ENCODE peak calls at places on chromosomes 1 and 21, in ten cellular contexts. D, J, N, G, Z, T, O, A, C and S are unnamed samples.

GRCh38 chr1:106937104-106937503 is 119.4 kb upstream of the PRMT6 start:
- DNase-seq in N (no peak), D (peak), C (no peak), A (peak), O (peak), J (no peak), Z (peak), T (no peak), G (no peak), S (no peak)

GRCh38 chr1:75136158-75136815 is 2.1 kb downstream of the LHX8 start:
- DNase-seq in J (no peak), N (no peak), A (no peak), Z (no peak), O (no peak), G (peak), D (no peak), T (no peak), C (no peak), S (peak)

GRCh38 chr21:41186763-41187536 is 19.0 kb downstream of the BACE2 start:
- DNase-seq in D (no peak), G (no peak), C (no peak), A (no peak), N (no peak), O (no peak), T (no peak), J (no peak), Z (peak), S (no peak)

GRCh38 chr1:30868833-30869435 is 39.6 kb downstream of the SDC3 start:
- DNase-seq in J (peak), C (no peak), N (no peak), G (no peak), T (no peak), A (no peak), O (no peak), D (no peak), Z (no peak), S (no peak)

GRCh38 chr1:24641646-24642151 is 1.4 kb upstream of the SRRM1 start:
- DNase-seq in G (no peak), D (peak), O (no peak), C (peak), A (peak), N (peak), T (peak), J (no peak), Z (peak), S (no peak)

GRCh38 chr1:216034506-216034905 is 388.7 kb downstream of the USH2A start:
- DNase-seq in A (peak), Z (peak), D (no peak), T (no peak), C (no peak), O (no peak), G (peak), J (no peak), N (no peak), S (no peak)

GRCh38 chr1:6488602-6489382 is 2.7 kb downstream of the PLEKHG5 start:
- DNase-seq in D (no peak), N (no peak), T (no peak), G (no peak), O (no peak), J (no peak), Z (peak), A (no peak), C (no peak), S (no peak)

GRCh38 chr21:46054031-46054430 is 43.9 kb upstream of the COL6A2 start:
- DNase-seq in C (no peak), J (no peak), O (no peak), D (no peak), Z (no peak), A (no peak), N (no peak), T (peak), G (no peak), S (no peak)

GRCh38 chr1:234213576-234214128 is 159.6 kb upstream of the COA6 start:
- DNase-seq in O (no peak), D (no peak), N (no peak), T (no peak), A (no peak), G (no peak), J (no peak), Z (no peak), C (no peak), S (no peak)

GRCh38 chr1:110508038-110508437 is 10.9 kb downstream of the KCNA10 start:
- DNase-seq in J (no peak), N (peak), A (peak), T (no peak), C (no peak), D (no peak), O (no peak), G (peak), Z (no peak), S (no peak)

GRCh38 chr1:65605621-65606020 is 185.2 kb downstream of the LEPR start:
- DNase-seq in J (no peak), T (no peak), A (peak), C (no peak), D (no peak), Z (no peak), N (no peak), O (no peak), G (no peak), S (no peak)

GRCh38 chr1:213720032-213720431 is 267.7 kb upstream of the PROX1 start:
- DNase-seq in N (no peak), J (no peak), Z (no peak), O (no peak), T (no peak), D (no peak), C (no peak), G (peak), A (no peak), S (no peak)

GRCh38 chr1:218665216-218665615 is 320.1 kb downstream of the TGFB2 start:
- DNase-seq in A (peak), C (no peak), G (no peak), N (peak), O (no peak), D (peak), Z (no peak), T (peak), J (no peak), S (no peak)

GRCh38 chr1:218661411-218661810 is 316.3 kb downstream of the TGFB2 start:
- DNase-seq in A (no peak), G (no peak), N (no peak), D (no peak), Z (no peak), O (no peak), J (no peak), T (no peak), C (no peak), S (no peak)

GRCh38 chr1:218668151-218668550 is 323.0 kb downstream of the TGFB2 start:
- DNase-seq in D (no peak), Z (no peak), T (no peak), O (no peak), A (no peak), G (no peak), J (no peak), C (no peak), N (no peak), S (no peak)

GRCh38 chr1:218666263-218666662 is 321.1 kb downstream of the TGFB2 start:
- DNase-seq in J (no peak), N (no peak), G (no peak), O (no peak), Z (peak), T (no peak), A (no peak), C (no peak), D (peak), S (no peak)

DNA sequence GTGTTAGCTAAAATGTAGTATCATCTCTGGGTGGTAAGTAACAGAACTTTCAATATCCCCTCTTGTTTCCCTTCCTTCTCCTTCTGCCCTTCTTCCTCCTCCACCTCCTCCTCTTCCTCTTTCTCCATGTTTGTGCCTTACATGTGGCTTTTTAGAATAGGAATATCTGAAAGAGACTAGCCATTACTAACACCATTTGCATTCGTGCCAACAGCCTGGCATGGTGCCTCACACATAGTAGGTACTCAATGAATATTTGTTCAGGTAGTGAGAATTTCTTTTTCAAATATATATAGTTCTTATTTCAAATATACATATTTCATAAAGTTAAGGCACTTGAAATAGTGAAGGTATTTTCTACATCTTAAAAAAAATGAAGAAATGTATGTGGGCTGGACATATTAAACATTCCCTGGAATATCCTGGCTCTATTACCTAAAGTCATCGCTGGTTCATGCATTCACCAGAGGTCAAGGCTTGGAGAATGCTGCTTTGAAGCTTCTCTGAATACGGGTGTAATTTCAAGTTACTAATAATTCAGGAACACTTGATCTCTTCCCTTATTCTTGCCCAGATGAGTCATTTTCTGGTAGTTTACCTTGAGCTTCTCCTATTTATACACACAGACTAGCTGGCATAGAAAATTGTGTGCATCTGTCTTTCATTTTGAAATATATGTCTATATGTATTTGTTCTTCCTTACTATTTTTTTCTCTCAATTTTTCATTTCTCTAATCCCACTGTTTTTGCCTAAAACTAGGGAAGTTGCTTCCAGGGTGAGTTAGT is 319.4 kb downstream of the TGFB2 start:
- DNase-seq in O (no peak), A (peak), N (no peak), C (no peak), G (no peak), T (no peak), Z (peak), D (peak), J (no peak), S (no peak)
- TF ChIP-seq CTCF in O (no peak), A (no peak), N (no peak), C (no peak), G (no peak), T (no peak), Z (no peak), D (no peak), J (no peak), S (no peak)

GRCh38 chr21:16073571-16073970 is 343.8 kb downstream of the USP25 start:
- DNase-seq in C (no peak), N (no peak), A (no peak), G (no peak), O (no peak), J (no peak), Z (no peak), D (peak), T (no peak), S (no peak)
- H3K4me3 ChIP-seq in C (no peak), N (no peak), A (no peak), G (no peak), O (no peak), J (no peak), Z (no peak), D (no peak), T (peak), S (no peak)

GRCh38 chr1:208272713-208273112 is 28.5 kb upstream of the PLXNA2 start:
- DNase-seq in N (no peak), A (no peak), D (no peak), Z (no peak), C (no peak), T (no peak), J (no peak), G (peak), O (no peak), S (no peak)

GRCh38 chr1:208269338-208269666 is 25.1 kb upstream of the PLXNA2 start:
- DNase-seq in N (no peak), J (no peak), T (no peak), D (no peak), O (no peak), A (no peak), G (no peak), Z (no peak), C (no peak), S (no peak)

GRCh38 chr1:208270679-208271111 is 26.5 kb upstream of the PLXNA2 start:
- DNase-seq in J (no peak), Z (no peak), N (no peak), G (no peak), A (no peak), C (no peak), O (no peak), D (no peak), T (no peak), S (no peak)

GRCh38 chr1:208273386-208274021 is 29.3 kb upstream of the PLXNA2 start:
- DNase-seq in T (no peak), D (no peak), Z (peak), O (no peak), N (no peak), C (no peak), J (no peak), A (no peak), G (no peak), S (no peak)

GRCh38 chr1:208272311-208272710 is 28.1 kb upstream of the PLXNA2 start:
- DNase-seq in D (no peak), T (no peak), J (no peak), Z (no peak), N (no peak), G (no peak), A (no peak), C (no peak), O (no peak), S (peak)
- TF ChIP-seq CTCF in D (no peak), T (no peak), J (no peak), Z (no peak), N (no peak), G (no peak), A (no peak), C (no peak), O (no peak), S (no peak)

GRCh38 chr1:12174789-12175455 is 8.1 kb downstream of the TNFRSF1B start:
- DNase-seq in C (no peak), Z (no peak), A (no peak), T (peak), D (no peak), G (peak), J (no peak), N (peak), O (no peak), S (no peak)
- H3K4me3 ChIP-seq in C (no peak), Z (no peak), A (no peak), T (no peak), D (no peak), G (no peak), J (no peak), N (peak), O (no peak), S (no peak)